ENCODE peak calls at places on chromosomes 12 and 14, in eight cellular contexts. J, Y, P, D, F, M, Q and K are unnamed samples.

GRCh38 chr14:60965402-60965801 is 15.5 kb downstream of the TRMT5 start:
- DNase-seq in J (peak; percentile 39), Y (peak; percentile 19), P (peak; percentile 64), D (peak; percentile 79), F (peak; percentile 77), M (peak; percentile 66), Q (no peak), K (peak; percentile 78)

GRCh38 chr14:102508410-102508773 is 1.2 kb downstream of the ANKRD9 start:
- DNase-seq in J (no peak), Y (no peak), P (no peak), D (no peak), F (no peak), M (peak; percentile 78), Q (no peak), K (no peak)

GRCh38 chr12:113130457-113131135 is 5.0 kb downstream of the RASAL1 start:
- DNase-seq in J (no peak), Y (peak; percentile 70), P (no peak), D (no peak), F (no peak), M (peak; percentile 30), Q (no peak), K (no peak)

GRCh38 chr14:50109342-50109741 is 7.0 kb downstream of the VCPKMT start:
- DNase-seq in J (no peak), Y (no peak), P (peak; percentile 63), D (peak; percentile 40), F (peak; percentile 40), M (peak; percentile 38), Q (no peak), K (no peak)

GRCh38 chr12:2944401-2945047 is 14.7 kb upstream of the TEAD4 start:
- DNase-seq in J (peak; percentile 56), Y (no peak), P (peak; percentile 55), D (peak; percentile 53), F (peak; percentile 23), M (peak; percentile 56), Q (peak; percentile 74), K (no peak)

GRCh38 chr12:53004178-53004577 is 2.1 kb upstream of the EIF4B start:
- DNase-seq in J (no peak), Y (no peak), P (peak; percentile 68), D (peak; percentile 27), F (peak; percentile 50), M (peak; percentile 66), Q (no peak), K (no peak)

GRCh38 chr12:28781671-28782652 is 367.1 kb upstream of the FAR2 start:
- DNase-seq in J (no peak), Y (no peak), P (no peak), D (peak; percentile 63), F (peak; percentile 24), M (peak; percentile 40), Q (no peak), K (no peak)

GRCh38 chr12:124022161-124022560 is 49.1 kb downstream of the ZNF664 start:
- DNase-seq in J (no peak), Y (no peak), P (no peak), D (no peak), F (no peak), M (no peak), Q (no peak), K (no peak)

GRCh38 chr14:106051790-106052189 is 525.4 kb downstream of the TMEM121 start:
- DNase-seq in J (no peak), Y (no peak), P (no peak), D (no peak), F (no peak), M (no peak), Q (peak; percentile 21), K (no peak)

GRCh38 chr12:94649349-94650142 is 811 bp downstream of the TMCC3 start:
- DNase-seq in J (peak; percentile 12), Y (no peak), P (peak; percentile 54), D (peak; percentile 60), F (peak; percentile 48), M (peak; percentile 40), Q (peak; percentile 55), K (no peak)

GRCh38 chr12:132554857-132555630 is 55.3 kb downstream of the LRCOL1 start:
- DNase-seq in J (no peak), Y (no peak), P (no peak), D (peak; percentile 13), F (no peak), M (no peak), Q (no peak), K (no peak)

GRCh38 chr12:2891240-2892053 is 756 bp downstream of the TULP3 start:
- DNase-seq in J (peak; percentile 68), Y (peak; percentile 35), P (peak; percentile 79), D (peak; percentile 71), F (peak; percentile 68), M (peak; percentile 55), Q (peak; percentile 27), K (no peak)

GRCh38 chr14:48703728-48704467 is 882.3 kb downstream of the RPS29 start:
- DNase-seq in J (no peak), Y (no peak), P (no peak), D (no peak), F (no peak), M (no peak), Q (no peak), K (no peak)

GRCh38 chr12:12428961-12429657 is 72.2 kb downstream of the BORCS5 start:
- DNase-seq in J (peak; percentile 17), Y (no peak), P (peak; percentile 83), D (no peak), F (no peak), M (peak; percentile 73), Q (no peak), K (no peak)

GRCh38 chr12:20120296-20120695 is 248.0 kb upstream of the PDE3A start:
- DNase-seq in J (no peak), Y (no peak), P (no peak), D (peak; percentile 51), F (peak; percentile 59), M (peak; percentile 8), Q (no peak), K (no peak)